ENCODE peak calls at places on chromosomes 1 and 21, in eight cellular contexts. M, O, W, X, S, A, Z and L are unnamed samples.

GRCh38 chr1:244896550-244896949 is 32.2 kb upstream of the HNRNPU start:
- DNase-seq in M (no peak), O (peak; percentile 71), W (no peak), X (no peak), S (peak; percentile 63), A (no peak), Z (no peak), L (no peak)

GRCh38 chr1:50023292-50024159 is at the start of gene AGBL4:
- DNase-seq in M (peak; percentile 66), O (peak; percentile 12), W (no peak), X (peak; percentile 12), S (no peak), A (peak; percentile 50), Z (no peak), L (no peak)

GRCh38 chr1:235708390-235708962 is 58.9 kb upstream of the GNG4 start:
- DNase-seq in M (no peak), O (no peak), W (no peak), X (peak; percentile 95), S (peak; percentile 6), A (no peak), Z (no peak), L (no peak)

GRCh38 chr1:235929216-235929615 is 62.5 kb upstream of the LYST start:
- DNase-seq in M (no peak), O (no peak), W (no peak), X (no peak), S (no peak), A (no peak), Z (no peak), L (no peak)

GRCh38 chr1:117942293-117942692 is 12.8 kb downstream of the WDR3 start:
- DNase-seq in M (no peak), O (no peak), W (no peak), X (no peak), S (no peak), A (no peak), Z (no peak), L (no peak)

GRCh38 chr1:1080122-1080753 is 6.1 kb upstream of the RNF223 start:
- DNase-seq in M (peak; percentile 57), O (peak; percentile 57), W (no peak), X (no peak), S (no peak), A (peak; percentile 65), Z (no peak), L (peak; percentile 51)

GRCh38 chr1:83705091-83705490 is 293.8 kb downstream of the TTLL7 start:
- DNase-seq in M (no peak), O (no peak), W (no peak), X (no peak), S (no peak), A (no peak), Z (no peak), L (no peak)

GRCh38 chr1:65434760-65435159 is 14.3 kb downstream of the LEPR start:
- DNase-seq in M (no peak), O (no peak), W (no peak), X (peak; percentile 84), S (no peak), A (no peak), Z (no peak), L (no peak)

GRCh38 chr1:91920001-91920400 is 29.2 kb upstream of the BRDT start:
- DNase-seq in M (no peak), O (no peak), W (no peak), X (no peak), S (peak; percentile 39), A (no peak), Z (no peak), L (no peak)

GRCh38 chr21:43352568-43353281 is 74.2 kb downstream of the SIK1 start:
- DNase-seq in M (no peak), O (peak; percentile 22), W (no peak), X (no peak), S (no peak), A (no peak), Z (no peak), L (no peak)

GRCh38 chr1:3881191-3881475 is 18.9 kb downstream of the C1orf174 start:
- DNase-seq in M (no peak), O (no peak), W (no peak), X (no peak), S (no peak), A (no peak), Z (no peak), L (no peak)

GRCh38 chr1:8733463-8733862 is 84.0 kb downstream of the RERE start:
- DNase-seq in M (no peak), O (no peak), W (no peak), X (peak; percentile 62), S (no peak), A (no peak), Z (no peak), L (no peak)

GRCh38 chr1:75136158-75136815 is 2.1 kb downstream of the LHX8 start:
- DNase-seq in M (no peak), O (no peak), W (no peak), X (no peak), S (no peak), A (no peak), Z (no peak), L (no peak)

GRCh38 chr1:156755527-156755950 is 4.1 kb upstream of the HDGF start:
- DNase-seq in M (no peak), O (no peak), W (no peak), X (no peak), S (no peak), A (no peak), Z (no peak), L (no peak)

GRCh38 chr1:177426533-177426932 is 255.8 kb downstream of the BRINP2 start:
- DNase-seq in M (no peak), O (no peak), W (no peak), X (no peak), S (no peak), A (no peak), Z (no peak), L (no peak)

GRCh38 chr1:101632548-101633256 is 364.0 kb downstream of the OLFM3 start:
- DNase-seq in M (no peak), O (no peak), W (no peak), X (no peak), S (no peak), A (no peak), Z (no peak), L (no peak)

GRCh38 chr1:12229835-12230548 is at the start of gene VPS13D:
- DNase-seq in M (peak; percentile 74), O (peak; percentile 82), W (peak; percentile 70), X (peak; percentile 72), S (peak; percentile 52), A (peak; percentile 87), Z (peak; percentile 82), L (no peak)

GRCh38 chr1:41890841-41891311 is 27.8 kb downstream of the HIVEP3 start:
- DNase-seq in M (peak; percentile 63), O (peak; percentile 29), W (no peak), X (peak; percentile 56), S (no peak), A (no peak), Z (no peak), L (no peak)

GRCh38 chr1:145701306-145701862 is 5.8 kb downstream of the PDZK1 start:
- DNase-seq in M (no peak), O (no peak), W (no peak), X (no peak), S (no peak), A (no peak), Z (no peak), L (no peak)

GRCh38 chr1:60958001-60958400 is 124.4 kb upstream of the NFIA start:
- DNase-seq in M (no peak), O (no peak), W (no peak), X (no peak), S (no peak), A (no peak), Z (no peak), L (no peak)

GRCh38 chr1:231192620-231193163 is 30.8 kb downstream of the TRIM67 start:
- DNase-seq in M (peak; percentile 67), O (peak; percentile 69), W (no peak), X (no peak), S (no peak), A (peak; percentile 73), Z (no peak), L (peak; percentile 96)

GRCh38 chr1:34884961-34885360 is 25.4 kb upstream of the SMIM12 start:
- DNase-seq in M (no peak), O (no peak), W (no peak), X (no peak), S (no peak), A (no peak), Z (no peak), L (no peak)
- H3K4me3 ChIP-seq in M (no peak overlapping the region), O (no peak overlapping the region), W (no peak overlapping the region), X (no peak overlapping the region), S (no peak overlapping the region), A (no peak overlapping the region), Z (peak overlapping the region; percentile 52), L (no peak overlapping the region)

DNA sequence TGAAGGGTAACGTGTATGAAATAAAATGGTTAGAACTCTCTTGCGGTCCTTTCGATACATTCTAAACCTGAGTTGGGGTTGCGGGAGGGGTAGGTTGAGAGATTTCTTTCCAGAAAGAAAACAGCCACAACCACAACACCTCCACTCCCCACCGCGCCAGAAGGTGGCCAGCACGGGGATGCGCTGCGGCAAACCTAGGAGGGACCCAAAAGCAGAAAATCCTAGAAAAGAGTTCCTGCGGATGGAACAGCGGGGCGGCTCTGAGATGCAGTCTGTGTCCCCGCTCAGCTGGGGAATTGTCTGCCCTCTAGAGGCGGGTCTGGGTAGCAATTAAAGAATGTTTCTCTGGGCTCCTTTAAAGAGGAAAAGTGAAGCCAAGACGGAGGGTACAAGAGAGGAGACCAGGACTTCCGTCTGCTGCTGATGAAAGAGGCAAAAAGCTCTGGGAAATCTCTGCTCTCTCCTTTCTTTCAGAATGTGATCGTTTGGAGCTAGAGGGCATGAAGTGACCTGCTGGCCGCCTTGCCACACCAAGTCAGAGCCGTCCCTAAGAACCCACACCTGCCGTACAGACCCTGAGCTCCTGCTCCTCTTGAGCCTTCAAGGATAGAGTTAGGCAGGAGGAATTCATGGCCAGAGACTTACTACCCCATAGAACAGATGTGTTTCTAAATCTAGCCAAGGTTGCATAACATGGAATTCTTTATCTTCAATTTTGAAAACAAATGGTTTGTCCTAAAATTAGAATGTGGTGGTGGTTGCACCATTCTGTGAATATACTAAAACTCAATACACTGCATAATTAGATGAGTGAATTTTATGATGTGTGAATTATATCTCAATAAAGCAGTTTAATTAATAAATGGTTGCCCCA is 46.5 kb upstream of the COA6 start:
- DNase-seq in M (peak; percentile 18), O (peak; percentile 57), W (no peak), X (peak; percentile 41), S (peak; percentile 54), A (no peak), Z (peak; percentile 77), L (no peak)
- TF ChIP-seq CTCF in M (peak; percentile 82), O (peak; percentile 79), W (peak; percentile 67), X (peak; percentile 81), S (peak; percentile 89), A (peak; percentile 64), Z (peak; percentile 62), L (peak; percentile 85)

GRCh38 chr1:197911857-197912696 is 5.1 kb upstream of the LHX9 start:
- DNase-seq in M (no peak), O (no peak), W (no peak), X (no peak), S (no peak), A (no peak), Z (no peak), L (no peak)
- H3K4me3 ChIP-seq in M (peak overlapping the region; percentile 6), O (no peak overlapping the region), W (no peak overlapping the region), X (peak overlapping the region; percentile 16), S (no peak overlapping the region), A (no peak overlapping the region), Z (no peak overlapping the region), L (peak overlapping the region; percentile 21)

DNA sequence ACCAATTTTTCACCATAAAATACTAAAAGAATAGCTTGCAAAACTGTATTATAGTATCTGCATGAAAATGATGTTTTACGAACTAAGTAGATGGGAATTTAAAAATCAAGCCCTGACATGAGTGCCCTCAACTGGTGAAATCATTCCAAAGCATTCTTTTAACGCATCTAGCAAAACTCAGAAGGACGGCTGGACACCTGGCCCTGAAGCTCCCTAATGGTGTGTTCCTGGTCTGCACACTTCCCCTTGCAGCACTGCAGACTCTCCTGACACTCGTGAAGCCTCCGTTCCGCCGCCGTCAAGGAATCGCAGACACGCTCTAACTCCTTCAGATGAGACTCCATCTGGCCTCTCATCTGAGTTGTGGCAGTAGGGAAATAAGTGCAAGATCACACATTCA is 39.9 kb downstream of the ODF2L start:
- DNase-seq in M (no peak), O (peak; percentile 33), W (no peak), X (no peak), S (no peak), A (no peak), Z (no peak), L (no peak)
- TF ChIP-seq CTCF in M (no peak), O (no peak), W (no peak), X (no peak), S (peak; percentile 27), A (no peak), Z (no peak), L (peak; percentile 20)